ENCODE peak calls at places on chromosomes 13 and 19, in eight cellular contexts. H is EL; Y is AG10803; I is T-helper 1 cell; R is CMK; J is dermis microvascular lymphatic vessel endothelial cell; Q is NCI-H345; O is activated naive CD4-positive, alpha-beta T cell treated with anti-CD3 and anti-CD28 coated beads for 36 hours. A is an unnamed sample.

GRCh38 chr13:47332149-47332548 is 435.3 kb upstream of the HTR2A start:
- DNase-seq in O (no peak), H (peak; percentile 54), Q (no peak), J (no peak), R (no peak), Y (peak; percentile 56), I (no peak), A (no peak)

GRCh38 chr13:110538632-110539031 is 22.9 kb downstream of the RAB20 start:
- DNase-seq in Q (no peak), R (no peak), H (no peak), J (no peak), O (no peak), Y (no peak), I (no peak), A (no peak)

GRCh38 chr19:10624585-10624984 is 768 bp upstream of the SLC44A2 start:
- DNase-seq in O (no peak), Q (no peak), Y (no peak), J (no peak), R (no peak), I (no peak), H (no peak), A (no peak)

GRCh38 chr19:16327501-16327900 is 2.9 kb downstream of the KLF2 start:
- DNase-seq in J (no peak), I (no peak), Q (no peak), O (no peak), Y (peak; percentile 31), R (no peak), H (no peak), A (peak; percentile 86)

GRCh38 chr19:9342610-9343304 is 18.8 kb downstream of the ZNF559 start:
- DNase-seq in O (no peak), Q (no peak), J (no peak), H (no peak), Y (no peak), I (no peak), R (no peak), A (no peak)

GRCh38 chr13:26323127-26323526 is 69.2 kb downstream of the CDK8 start:
- DNase-seq in Q (no peak), H (no peak), R (no peak), O (no peak), Y (no peak), I (no peak), J (no peak), A (no peak)

GRCh38 chr13:76387561-76387960 is 498.6 kb downstream of the KCTD12 start:
- DNase-seq in H (no peak), I (no peak), Y (no peak), J (no peak), O (no peak), Q (no peak), R (no peak), A (no peak)

GRCh38 chr19:49333426-49334288 is 1.5 kb upstream of the CD37 start:
- DNase-seq in O (peak; percentile 89), H (no peak), J (no peak), I (peak; percentile 63), Y (no peak), Q (no peak), R (no peak), A (peak; percentile 89)

GRCh38 chr13:21837841-21838551 is 167.1 kb downstream of the FGF9 start:
- DNase-seq in Q (peak; percentile 4), H (peak; percentile 8), Y (peak; percentile 62), R (no peak), I (no peak), O (no peak), J (no peak), A (no peak)

GRCh38 chr19:52897149-52897935 is at the start of gene ZNF320:
- DNase-seq in Q (peak; percentile 89), J (peak; percentile 89), I (peak; percentile 84), H (peak; percentile 95), O (peak; percentile 95), Y (peak; percentile 89), R (peak; percentile 92), A (peak; percentile 96)

GRCh38 chr19:6318772-6319171 is 14.6 kb downstream of the ACER1 start:
- DNase-seq in J (no peak), R (no peak), O (peak; percentile 49), Y (peak; percentile 6), Q (no peak), H (peak; percentile 26), I (no peak), A (no peak)

GRCh38 chr13:37656247-37656940 is 57.8 kb upstream of the POSTN start:
- DNase-seq in Y (peak; percentile 95), Q (no peak), H (peak; percentile 98), I (no peak), J (no peak), R (no peak), O (no peak), A (no peak)

GRCh38 chr13:85266771-85267170 is 532.4 kb downstream of the SLITRK6 start:
- DNase-seq in I (no peak), H (peak; percentile 2), R (no peak), Q (no peak), O (no peak), J (no peak), Y (no peak), A (no peak)

GRCh38 chr19:34327851-34328250 is 37.1 kb upstream of the GPI start:
- DNase-seq in O (no peak), R (no peak), J (no peak), H (no peak), Q (no peak), I (no peak), Y (no peak), A (no peak)

GRCh38 chr19:1324792-1325567 is 39.3 kb downstream of the EFNA2 start:
- DNase-seq in I (no peak), R (peak; percentile 59), J (peak; percentile 7), Y (peak; percentile 67), H (peak; percentile 78), O (peak; percentile 45), Q (peak; percentile 57), A (peak; percentile 49)

A was measured in RPMI8226.